ENCODE peak calls at places on chromosome 18, in seven cellular contexts. One of them, this sample, is unnamed.

GRCh38 chr18:48931680-48932461 is 18.9 kb downstream of the SMAD7 start:
- DNase-seq in tibial artery: peak; percentile 19
- DNase-seq in stomach: no peak
- DNase-seq in aorta: no peak
- DNase-seq in A549: no peak
- DNase-seq in transverse colon: peak; percentile 50
- DNase-seq in caudate nucleus: no peak
- DNase-seq in this sample: no peak

GRCh38 chr18:55384551-55385275 is 203.3 kb downstream of the TCF4 start:
- DNase-seq in transverse colon: peak; percentile 9
- DNase-seq in A549: peak; percentile 11
- DNase-seq in caudate nucleus: no peak
- DNase-seq in aorta: no peak
- DNase-seq in tibial artery: no peak
- DNase-seq in stomach: no peak
- DNase-seq in this sample: no peak

GRCh38 chr18:58345064-58345463 is 283.8 kb downstream of the ALPK2 start:
- DNase-seq in tibial artery: no peak
- DNase-seq in caudate nucleus: no peak
- DNase-seq in transverse colon: no peak
- DNase-seq in stomach: no peak
- DNase-seq in aorta: no peak
- DNase-seq in A549: no peak
- DNase-seq in this sample: no peak

GRCh38 chr18:68104036-68104435 is 587.5 kb upstream of the DSEL start:
- DNase-seq in transverse colon: no peak
- DNase-seq in A549: no peak
- DNase-seq in tibial artery: no peak
- DNase-seq in aorta: no peak
- DNase-seq in stomach: no peak
- DNase-seq in caudate nucleus: no peak
- DNase-seq in this sample: no peak

GRCh38 chr18:48514786-48515185 is 24.0 kb upstream of the CTIF start:
- DNase-seq in caudate nucleus: peak; percentile 24
- DNase-seq in transverse colon: no peak
- DNase-seq in stomach: no peak
- DNase-seq in A549: no peak
- DNase-seq in tibial artery: no peak
- DNase-seq in aorta: no peak
- DNase-seq in this sample: peak; percentile 68

GRCh38 chr18:46705521-46705920 is 48.5 kb upstream of the LOXHD1 start:
- DNase-seq in stomach: no peak
- DNase-seq in transverse colon: no peak
- DNase-seq in tibial artery: no peak
- DNase-seq in A549: no peak
- DNase-seq in caudate nucleus: no peak
- DNase-seq in aorta: no peak
- DNase-seq in this sample: no peak

GRCh38 chr18:46672062-46672970 is 15.3 kb upstream of the LOXHD1 start:
- DNase-seq in A549: no peak
- DNase-seq in stomach: no peak
- DNase-seq in transverse colon: no peak
- DNase-seq in aorta: no peak
- DNase-seq in caudate nucleus: no peak
- DNase-seq in tibial artery: no peak
- DNase-seq in this sample: no peak

GRCh38 chr18:22106536-22107292 is 62.7 kb upstream of the GATA6 start:
- DNase-seq in stomach: peak; percentile 62
- DNase-seq in tibial artery: no peak
- DNase-seq in caudate nucleus: no peak
- DNase-seq in aorta: no peak
- DNase-seq in transverse colon: no peak
- DNase-seq in A549: peak; percentile 17
- DNase-seq in this sample: no peak

GRCh38 chr18:2351126-2351850 is 220.0 kb downstream of the METTL4 start:
- DNase-seq in transverse colon: no peak
- DNase-seq in caudate nucleus: no peak
- DNase-seq in aorta: no peak
- DNase-seq in stomach: no peak
- DNase-seq in A549: no peak
- DNase-seq in tibial artery: no peak
- DNase-seq in this sample: no peak

GRCh38 chr18:5643288-5643687 is 99.5 kb upstream of the EPB41L3 start:
- DNase-seq in tibial artery: no peak
- DNase-seq in transverse colon: no peak
- DNase-seq in A549: no peak
- DNase-seq in stomach: no peak
- DNase-seq in caudate nucleus: no peak
- DNase-seq in aorta: no peak
- DNase-seq in this sample: no peak

GRCh38 chr18:31626409-31626808 is 34.7 kb downstream of the TTR start:
- DNase-seq in aorta: no peak
- DNase-seq in A549: no peak
- DNase-seq in caudate nucleus: no peak
- DNase-seq in tibial artery: no peak
- DNase-seq in transverse colon: no peak
- DNase-seq in stomach: no peak
- DNase-seq in this sample: no peak

GRCh38 chr18:35862115-35862640 is 110.3 kb upstream of the RMP24 start:
- DNase-seq in tibial artery: no peak
- DNase-seq in caudate nucleus: no peak
- DNase-seq in transverse colon: no peak
- DNase-seq in A549: no peak
- DNase-seq in stomach: no peak
- DNase-seq in aorta: no peak
- DNase-seq in this sample: no peak

GRCh38 chr18:41949206-41949920 is 5.7 kb upstream of the PIK3C3 start:
- DNase-seq in aorta: no peak
- DNase-seq in stomach: no peak
- DNase-seq in A549: peak; percentile 10
- DNase-seq in caudate nucleus: no peak
- DNase-seq in tibial artery: no peak
- DNase-seq in transverse colon: no peak
- DNase-seq in this sample: no peak

GRCh38 chr18:10851824-10852225 is 297.5 kb downstream of the PIEZO2 start:
- DNase-seq in stomach: no peak
- DNase-seq in tibial artery: no peak
- DNase-seq in aorta: no peak
- DNase-seq in caudate nucleus: no peak
- DNase-seq in transverse colon: no peak
- DNase-seq in A549: peak; percentile 31
- DNase-seq in this sample: no peak

GRCh38 chr18:48832961-48833700 is 117.6 kb downstream of the SMAD7 start:
- DNase-seq in transverse colon: peak; percentile 74
- DNase-seq in tibial artery: peak; percentile 42
- DNase-seq in caudate nucleus: no peak
- DNase-seq in aorta: peak; percentile 89
- DNase-seq in stomach: peak; percentile 45
- DNase-seq in A549: peak; percentile 46
- DNase-seq in this sample: peak; percentile 5

GRCh38 chr18:7116832-7117389 is 686 bp downstream of the LAMA1 start:
- DNase-seq in aorta: no peak
- DNase-seq in transverse colon: no peak
- DNase-seq in tibial artery: no peak
- DNase-seq in A549: no peak
- DNase-seq in stomach: no peak
- DNase-seq in caudate nucleus: no peak
- DNase-seq in this sample: no peak

GRCh38 chr18:42182728-42183700 is 228.0 kb downstream of the PIK3C3 start:
- DNase-seq in A549: no peak
- DNase-seq in transverse colon: no peak
- DNase-seq in stomach: no peak
- DNase-seq in tibial artery: no peak
- DNase-seq in aorta: no peak
- DNase-seq in caudate nucleus: no peak
- DNase-seq in this sample: no peak

GRCh38 chr18:51006061-51006818 is 23.8 kb upstream of the SMAD4 start:
- DNase-seq in aorta: no peak
- DNase-seq in stomach: no peak
- DNase-seq in caudate nucleus: no peak
- DNase-seq in A549: no peak
- DNase-seq in tibial artery: no peak
- DNase-seq in transverse colon: no peak
- DNase-seq in this sample: no peak

GRCh38 chr18:39205565-39205964 is 1640.0 kb upstream of the CELF4 start:
- DNase-seq in A549: no peak
- DNase-seq in stomach: no peak
- DNase-seq in aorta: no peak
- DNase-seq in tibial artery: no peak
- DNase-seq in transverse colon: no peak
- DNase-seq in caudate nucleus: no peak
- DNase-seq in this sample: no peak

GRCh38 chr18:59918320-59918755 is 18.5 kb downstream of the PMAIP1 start:
- DNase-seq in A549: peak; percentile 66
- DNase-seq in aorta: no peak
- DNase-seq in caudate nucleus: no peak
- DNase-seq in transverse colon: peak; percentile 55
- DNase-seq in tibial artery: no peak
- DNase-seq in stomach: peak; percentile 35
- DNase-seq in this sample: no peak

GRCh38 chr18:63982361-63982760 is 12.5 kb downstream of the SERPINB8 start:
- DNase-seq in aorta: no peak
- DNase-seq in tibial artery: no peak
- DNase-seq in caudate nucleus: no peak
- DNase-seq in stomach: no peak
- DNase-seq in A549: no peak
- DNase-seq in transverse colon: no peak
- DNase-seq in this sample: no peak

GRCh38 chr18:63979409-63979908 is 9.6 kb downstream of the SERPINB8 start:
- DNase-seq in stomach: peak; percentile 51
- DNase-seq in aorta: no peak
- DNase-seq in transverse colon: peak; percentile 47
- DNase-seq in tibial artery: peak; percentile 50
- DNase-seq in caudate nucleus: no peak
- DNase-seq in A549: peak; percentile 55
- DNase-seq in this sample: no peak

GRCh38 chr18:63981719-63982118 is 11.8 kb downstream of the SERPINB8 start:
- DNase-seq in caudate nucleus: no peak
- DNase-seq in transverse colon: no peak
- DNase-seq in aorta: no peak
- DNase-seq in A549: no peak
- DNase-seq in tibial artery: no peak
- DNase-seq in stomach: no peak
- DNase-seq in this sample: no peak

GRCh38 chr18:63980896-63981454 is 11.1 kb downstream of the SERPINB8 start:
- DNase-seq in stomach: no peak
- DNase-seq in A549: no peak
- DNase-seq in transverse colon: no peak
- DNase-seq in caudate nucleus: no peak
- DNase-seq in aorta: no peak
- DNase-seq in tibial artery: no peak
- DNase-seq in this sample: no peak

GRCh38 chr18:63980027-63980426 is 10.1 kb downstream of the SERPINB8 start:
- DNase-seq in transverse colon: no peak
- DNase-seq in A549: no peak
- DNase-seq in aorta: no peak
- DNase-seq in stomach: no peak
- DNase-seq in caudate nucleus: no peak
- DNase-seq in tibial artery: no peak
- DNase-seq in this sample: no peak
- H3K27ac ChIP-seq in transverse colon: peak overlapping the region; percentile 63
- H3K27ac ChIP-seq in A549: no peak overlapping the region
- H3K27ac ChIP-seq in aorta: no peak overlapping the region
- H3K27ac ChIP-seq in stomach: peak overlapping the region; percentile 61
- H3K27ac ChIP-seq in caudate nucleus: no peak overlapping the region
- H3K27ac ChIP-seq in tibial artery: peak overlapping the region; percentile 9
- H3K27ac ChIP-seq in this sample: peak overlapping the region; percentile 5

GRCh38 chr18:45503988-45504387 is 111.3 kb upstream of the SLC14A2 start:
- DNase-seq in aorta: no peak
- DNase-seq in transverse colon: no peak
- DNase-seq in A549: no peak
- DNase-seq in caudate nucleus: no peak
- DNase-seq in stomach: no peak
- DNase-seq in tibial artery: no peak
- DNase-seq in this sample: no peak
- H3K27ac ChIP-seq in aorta: no peak overlapping the region
- H3K27ac ChIP-seq in transverse colon: no peak overlapping the region
- H3K27ac ChIP-seq in A549: no peak overlapping the region
- H3K27ac ChIP-seq in caudate nucleus: no peak overlapping the region
- H3K27ac ChIP-seq in stomach: peak overlapping the region; percentile 14
- H3K27ac ChIP-seq in tibial artery: peak overlapping the region; percentile 36
- H3K27ac ChIP-seq in this sample: no peak overlapping the region

GRCh38 chr18:62784966-62785413 is 69.6 kb downstream of the PHLPP1 start:
- DNase-seq in A549: peak; percentile 21
- DNase-seq in caudate nucleus: no peak
- DNase-seq in tibial artery: peak; percentile 45
- DNase-seq in aorta: no peak
- DNase-seq in stomach: no peak
- DNase-seq in transverse colon: no peak
- DNase-seq in this sample: no peak
- H3K27ac ChIP-seq in A549: no peak overlapping the region
- H3K27ac ChIP-seq in caudate nucleus: peak overlapping the region; percentile 95
- H3K27ac ChIP-seq in tibial artery: no peak overlapping the region
- H3K27ac ChIP-seq in aorta: no peak overlapping the region
- H3K27ac ChIP-seq in stomach: peak overlapping the region; percentile 7
- H3K27ac ChIP-seq in transverse colon: peak overlapping the region; percentile 17
- H3K27ac ChIP-seq in this sample: peak overlapping the region; percentile 86

GRCh38 chr18:78768221-78768620 is 211.4 kb upstream of the SALL3 start:
- DNase-seq in caudate nucleus: no peak
- DNase-seq in stomach: no peak
- DNase-seq in A549: no peak
- DNase-seq in transverse colon: no peak
- DNase-seq in aorta: no peak
- DNase-seq in tibial artery: no peak
- DNase-seq in this sample: no peak

GRCh38 chr18:78766651-78767533 is 212.7 kb upstream of the SALL3 start:
- DNase-seq in tibial artery: no peak
- DNase-seq in aorta: no peak
- DNase-seq in caudate nucleus: no peak
- DNase-seq in A549: no peak
- DNase-seq in transverse colon: no peak
- DNase-seq in stomach: no peak
- DNase-seq in this sample: no peak

GRCh38 chr18:78768655-78769501 is 210.7 kb upstream of the SALL3 start:
- DNase-seq in transverse colon: no peak
- DNase-seq in caudate nucleus: no peak
- DNase-seq in tibial artery: no peak
- DNase-seq in aorta: no peak
- DNase-seq in A549: no peak
- DNase-seq in stomach: peak; percentile 50
- DNase-seq in this sample: no peak

GRCh38 chr18:78765637-78766281 is 213.9 kb upstream of the SALL3 start:
- DNase-seq in transverse colon: no peak
- DNase-seq in aorta: no peak
- DNase-seq in caudate nucleus: no peak
- DNase-seq in stomach: no peak
- DNase-seq in tibial artery: no peak
- DNase-seq in A549: no peak
- DNase-seq in this sample: no peak

DNA sequence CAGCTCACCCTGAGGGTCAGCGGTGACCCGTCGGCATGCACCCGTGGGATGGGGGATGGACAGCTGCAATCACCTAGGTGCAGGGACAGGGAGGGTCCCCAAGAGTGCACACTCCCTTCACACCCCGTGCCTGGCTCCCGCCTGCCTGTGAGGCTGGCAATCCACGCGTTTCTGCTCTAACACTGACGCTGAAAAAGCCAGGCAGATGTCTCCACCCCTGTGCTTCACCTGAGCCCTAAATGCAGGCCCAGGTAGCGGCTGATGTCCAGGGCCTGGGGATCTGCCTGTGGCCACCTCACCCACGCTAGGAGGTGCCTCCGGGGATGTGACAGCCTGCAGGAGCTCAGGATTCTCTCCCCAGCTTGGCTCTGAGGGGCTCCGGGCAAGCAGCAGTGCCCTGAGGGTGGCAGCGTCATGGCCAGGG is 212.0 kb upstream of the SALL3 start:
- DNase-seq in stomach: no peak
- DNase-seq in A549: no peak
- DNase-seq in caudate nucleus: no peak
- DNase-seq in tibial artery: no peak
- DNase-seq in aorta: no peak
- DNase-seq in transverse colon: no peak
- DNase-seq in this sample: no peak
- H3K27ac ChIP-seq in stomach: no peak overlapping the region
- H3K27ac ChIP-seq in A549: no peak overlapping the region
- H3K27ac ChIP-seq in caudate nucleus: no peak overlapping the region
- H3K27ac ChIP-seq in tibial artery: no peak overlapping the region
- H3K27ac ChIP-seq in aorta: no peak overlapping the region
- H3K27ac ChIP-seq in transverse colon: no peak overlapping the region
- H3K27ac ChIP-seq in this sample: no peak overlapping the region